ENCODE peak calls at places on chromosomes 11 and 22, in nine cellular contexts. F is hepatocyte, H is GM23248, X is MM.1S, M is GM23338, Z is HCT116, C is SK-N-SH, L is PC-3, E is OCI-LY7. T is an unnamed sample.
A peak's percentile ranks its signal among the peaks of the same experiment; 100 is the strongest.

GRCh38 chr22:44024288-44024908 is at the start of gene PARVB:
- DNase-seq in F (peak; percentile 51), H (peak; percentile 71), X (peak; percentile 32), M (peak; percentile 42), Z (no peak), C (peak; percentile 84), L (peak; percentile 6), E (no peak), T (peak; percentile 45)

GRCh38 chr11:121494355-121495099 is 41.8 kb upstream of the SORL1-AS1 start:
- DNase-seq in F (no peak), H (no peak), X (peak; percentile 66), M (peak; percentile 24), Z (no peak), C (no peak), L (no peak), E (peak; percentile 78), T (no peak)

GRCh38 chr11:102806296-102806695 is 8.3 kb upstream of the MMP1 start:
- DNase-seq in F (no peak), H (peak; percentile 14), X (no peak), M (peak; percentile 45), Z (no peak), C (no peak), L (no peak), E (no peak), T (no peak)

GRCh38 chr22:23781533-23781932 is 5.2 kb upstream of the SMARCB1 start:
- DNase-seq in F (peak; percentile 61), H (peak; percentile 94), X (no peak), M (no peak), Z (no peak), C (no peak), L (peak; percentile 64), E (no peak), T (no peak)

GRCh38 chr11:47715082-47715669 is at the start of gene AGBL2:
- DNase-seq in F (peak; percentile 78), H (peak; percentile 83), X (peak; percentile 71), M (peak; percentile 94), Z (no peak), C (peak; percentile 89), L (peak; percentile 32), E (peak; percentile 85), T (peak; percentile 79)

GRCh38 chr11:124868322-124869274 is 3.4 kb downstream of the ROBO3 start:
- DNase-seq in F (no peak), H (no peak), X (no peak), M (peak; percentile 34), Z (no peak), C (no peak), L (no peak), E (no peak), T (no peak)

GRCh38 chr11:101661559-101661958 is 77.8 kb upstream of the TRPC6 start:
- DNase-seq in F (no peak), H (no peak), X (no peak), M (no peak), Z (no peak), C (no peak), L (no peak), E (no peak), T (no peak)

GRCh38 chr22:32205974-32206773 is 1.3 kb upstream of the RFPL2 start:
- DNase-seq in F (no peak), H (no peak), X (no peak), M (peak; percentile 60), Z (no peak), C (peak; percentile 77), L (no peak), E (no peak), T (peak; percentile 45)

GRCh38 chr11:73236879-73237278 is 18.8 kb downstream of the P2RY2 start:
- DNase-seq in F (peak; percentile 54), H (peak; percentile 50), X (peak; percentile 44), M (peak; percentile 86), Z (peak; percentile 39), C (peak; percentile 63), L (peak; percentile 77), E (peak; percentile 61), T (peak; percentile 70)

GRCh38 chr11:76510060-76511047 is 65.5 kb downstream of the EMSY start:
- DNase-seq in F (no peak), H (peak; percentile 10), X (no peak), M (peak; percentile 81), Z (no peak), C (no peak), L (no peak), E (no peak), T (peak; percentile 57)

GRCh38 chr22:39220450-39220849 is 24.3 kb downstream of the PDGFB start:
- DNase-seq in F (no peak), H (no peak), X (no peak), M (no peak), Z (no peak), C (no peak), L (no peak), E (no peak), T (no peak)

GRCh38 chr11:134835561-134835960 is 423.5 kb upstream of the B3GAT1 start:
- DNase-seq in F (no peak), H (no peak), X (no peak), M (no peak), Z (no peak), C (no peak), L (no peak), E (no peak), T (no peak)

GRCh38 chr11:125348704-125349635 is 147.1 kb downstream of the FEZ1 start:
- DNase-seq in F (peak; percentile 67), H (peak; percentile 57), X (peak; percentile 25), M (peak; percentile 85), Z (no peak), C (peak; percentile 87), L (peak; percentile 60), E (peak; percentile 31), T (peak; percentile 95)

GRCh38 chr11:49202287-49202976 is 6.0 kb downstream of the FOLH1 start:
- DNase-seq in F (no peak), H (no peak), X (no peak), M (no peak), Z (no peak), C (no peak), L (no peak), E (no peak), T (no peak)

GRCh38 chr22:27336151-27337090 is 465.1 kb downstream of the MN1 start:
- DNase-seq in F (no peak), H (no peak), X (no peak), M (no peak), Z (no peak), C (no peak), L (peak; percentile 19), E (no peak), T (no peak)

GRCh38 chr11:79168530-79169110 is 272.2 kb downstream of the TENM4 start:
- DNase-seq in F (no peak), H (no peak), X (no peak), M (no peak), Z (no peak), C (no peak), L (no peak), E (no peak), T (no peak)

GRCh38 chr22:25370322-25370721 is 150.9 kb downstream of the CRYBB2 start:
- DNase-seq in F (no peak), H (no peak), X (no peak), M (peak; percentile 38), Z (no peak), C (no peak), L (no peak), E (no peak), T (no peak)

GRCh38 chr22:31818481-31819392 is 64.9 kb downstream of the DEPDC5 start:
- DNase-seq in F (no peak), H (peak; percentile 67), X (no peak), M (peak; percentile 20), Z (no peak), C (no peak), L (peak; percentile 22), E (no peak), T (peak; percentile 15)

GRCh38 chr11:5476184-5476819 is 12.2 kb upstream of the OR52D1 start:
- DNase-seq in F (peak; percentile 77), H (peak; percentile 74), X (peak; percentile 40), M (peak; percentile 81), Z (peak; percentile 38), C (peak; percentile 53), L (peak; percentile 63), E (peak; percentile 60), T (peak; percentile 73)

GRCh38 chr11:62497132-62497915 is 49.3 kb downstream of the AHNAK start:
- DNase-seq in F (peak; percentile 55), H (peak; percentile 87), X (no peak), M (peak; percentile 78), Z (peak; percentile 74), C (peak; percentile 66), L (peak; percentile 87), E (peak; percentile 26), T (peak; percentile 74)
- TF ChIP-seq EZH2phosphoT487 in F (no peak), H (no peak), X (no peak), M (no peak), Z (no peak), C (no peak), L (no peak), E (no peak), T (no peak)

GRCh38 chr11:88293931-88294330 is 43.6 kb downstream of the CTSC start:
- DNase-seq in F (no peak), H (peak; percentile 50), X (no peak), M (no peak), Z (no peak), C (no peak), L (no peak), E (no peak), T (no peak)
- TF ChIP-seq EZH2phosphoT487 in F (no peak), H (no peak), X (no peak), M (no peak), Z (no peak), C (no peak), L (no peak), E (no peak), T (no peak)

GRCh38 chr22:36644333-36644757 is 59.2 kb downstream of the CACNG2 start:
- DNase-seq in F (peak; percentile 89), H (peak; percentile 93), X (peak; percentile 56), M (peak; percentile 93), Z (peak; percentile 45), C (no peak), L (peak; percentile 94), E (peak; percentile 39), T (peak; percentile 92)

GRCh38 chr22:36640106-36640672 is 63.4 kb downstream of the CACNG2 start:
- DNase-seq in F (no peak), H (no peak), X (no peak), M (no peak), Z (no peak), C (no peak), L (peak; percentile 58), E (no peak), T (peak; percentile 14)

GRCh38 chr22:36636916-36637315 is 66.6 kb downstream of the CACNG2 start:
- DNase-seq in F (no peak), H (no peak), X (no peak), M (peak; percentile 23), Z (no peak), C (no peak), L (no peak), E (no peak), T (peak; percentile 54)

GRCh38 chr22:36643033-36643432 is 60.5 kb downstream of the CACNG2 start:
- DNase-seq in F (no peak), H (no peak), X (no peak), M (no peak), Z (no peak), C (no peak), L (no peak), E (no peak), T (no peak)

GRCh38 chr22:36641902-36642640 is 61.5 kb downstream of the CACNG2 start:
- DNase-seq in F (peak; percentile 19), H (peak; percentile 97), X (no peak), M (no peak), Z (no peak), C (no peak), L (peak; percentile 69), E (no peak), T (no peak)
- TF ChIP-seq EZH2phosphoT487 in F (no peak), H (no peak), X (no peak), M (no peak), Z (no peak), C (no peak), L (no peak), E (no peak), T (no peak)

GRCh38 chr11:117642396-117642795 is 154.6 kb downstream of the DSCAML1 start:
- DNase-seq in F (no peak), H (no peak), X (no peak), M (no peak), Z (no peak), C (no peak), L (no peak), E (no peak), T (no peak)
- TF ChIP-seq EZH2phosphoT487 in F (no peak), H (no peak), X (no peak), M (no peak), Z (no peak), C (no peak), L (no peak), E (no peak), T (no peak)

T was measured in neural progenitor cell.